ENCODE peak calls at places on chromosomes 2 and 18, in nine cellular contexts. Y is D341Med, H is T-helper 9 cell, A is iris pigment epithelial cell, I is cardiac fibroblast, V is tibial artery, K is heart left ventricle, E is choroid plexus epithelial cell, G is NCI-H1092. J is an unnamed sample.

GRCh38 chr18:10453885-10454772 is at the start of gene APCDD1:
- DNase-seq in E (no peak), A (no peak), I (peak), K (peak), V (peak), Y (peak), G (peak), H (no peak), J (no peak)

GRCh38 chr2:46909771-46910419 is 5.7 kb downstream of the MCFD2 start:
- DNase-seq in G (no peak), A (peak), H (no peak), E (peak), Y (no peak), I (peak), V (no peak), K (peak), J (peak)

GRCh38 chr18:47931707-47932103 is 1.2 kb upstream of the SMAD2 start:
- DNase-seq in A (no peak), I (peak), V (no peak), G (peak), K (peak), Y (peak), E (peak), H (peak), J (peak)

GRCh38 chr2:98709530-98709929 is 21.4 kb downstream of the MGAT4A start:
- DNase-seq in I (peak), H (no peak), V (no peak), Y (no peak), K (no peak), E (no peak), G (no peak), A (no peak), J (no peak)

GRCh38 chr2:240165034-240165433 is 24.6 kb upstream of the OTOS start:
- DNase-seq in K (no peak), G (no peak), I (no peak), A (no peak), V (peak), H (no peak), E (no peak), Y (no peak), J (no peak)

GRCh38 chr18:1053654-1054315 is 149.1 kb downstream of the ADCYAP1 start:
- DNase-seq in H (no peak), K (no peak), E (no peak), A (no peak), G (no peak), V (no peak), Y (no peak), I (no peak), J (no peak)

GRCh38 chr2:143525006-143525405 is 395.8 kb downstream of the ARHGAP15 start:
- DNase-seq in A (no peak), E (peak), G (no peak), V (no peak), Y (no peak), I (peak), H (no peak), K (no peak), J (no peak)

GRCh38 chr2:143717053-143717452 is 587.8 kb downstream of the ARHGAP15 start:
- DNase-seq in H (no peak), V (no peak), G (no peak), I (peak), A (no peak), Y (no peak), K (no peak), E (no peak), J (peak)

GRCh38 chr2:198697218-198697617 is 760.5 kb downstream of the SATB2 start:
- DNase-seq in H (no peak), G (no peak), E (no peak), A (no peak), I (no peak), K (no peak), V (no peak), Y (no peak), J (no peak)

GRCh38 chr2:177625744-177626655 is 233.4 kb downstream of the AGPS start:
- DNase-seq in E (peak), G (no peak), V (no peak), A (peak), I (no peak), K (no peak), H (no peak), Y (no peak), J (peak)

GRCh38 chr2:69720404-69720803 is 21.5 kb upstream of the ANXA4 start:
- DNase-seq in V (no peak), K (no peak), G (no peak), I (peak), Y (no peak), E (peak), H (no peak), A (peak), J (peak)

GRCh38 chr2:237558918-237559645 is 7.3 kb upstream of the PRLH start:
- DNase-seq in G (peak), I (peak), V (no peak), A (peak), H (no peak), Y (no peak), K (peak), E (peak), J (peak)

GRCh38 chr2:45851576-45852304 is 200.3 kb downstream of the PRKCE start:
- DNase-seq in V (no peak), I (peak), G (no peak), Y (no peak), A (peak), K (no peak), H (no peak), E (peak), J (peak)

GRCh38 chr2:161708350-161708974 is 84.2 kb downstream of the SLC4A10 start:
- DNase-seq in V (no peak), A (no peak), E (no peak), H (no peak), K (no peak), I (no peak), Y (no peak), G (no peak), J (peak)

GRCh38 chr2:217988014-217988839 is 14.6 kb downstream of the TNS1 start:
- DNase-seq in A (peak), K (peak), I (peak), E (peak), G (peak), H (peak), V (peak), Y (no peak), J (peak)

GRCh38 chr2:139825726-139826125 is 1045.5 kb upstream of the NXPH2 start:
- DNase-seq in E (no peak), H (no peak), V (no peak), G (no peak), Y (no peak), A (no peak), K (no peak), I (no peak), J (peak)

GRCh38 chr2:31335921-31336570 is 78.5 kb downstream of the XDH start:
- DNase-seq in H (no peak), V (no peak), I (peak), K (no peak), G (no peak), Y (no peak), E (peak), A (peak), J (peak)

GRCh38 chr2:235844561-235844960 is 323.6 kb downstream of the GBX2 start:
- DNase-seq in I (no peak), V (no peak), H (no peak), A (no peak), K (no peak), Y (no peak), G (no peak), E (no peak), J (no peak)

GRCh38 chr2:32902174-32902573 is 44.6 kb upstream of the LTBP1 start:
- DNase-seq in I (no peak), E (no peak), V (no peak), G (no peak), H (no peak), K (no peak), A (no peak), Y (no peak), J (no peak)

GRCh38 chr18:5890606-5891360 is 4.5 kb downstream of the TMEM200C start:
- DNase-seq in E (no peak), A (peak), K (peak), Y (peak), H (no peak), V (peak), G (peak), I (peak), J (no peak)

GRCh38 chr2:222912776-222913175 is 51.9 kb downstream of the ACSL3 start:
- DNase-seq in E (no peak), A (no peak), Y (no peak), K (no peak), V (no peak), I (no peak), G (no peak), H (no peak), J (no peak)

GRCh38 chr2:223901311-223901710 is 43.8 kb downstream of the WDFY1 start:
- DNase-seq in G (no peak), V (no peak), K (no peak), Y (no peak), I (no peak), H (no peak), A (no peak), E (no peak), J (no peak)

GRCh38 chr2:55869637-55870325 is 53.8 kb downstream of the EFEMP1 start:
- DNase-seq in G (no peak), Y (no peak), K (no peak), I (peak), V (no peak), A (peak), E (peak), H (no peak), J (peak)

GRCh38 chr2:126885701-126886121 is 13.0 kb upstream of the TEX51 start:
- DNase-seq in G (no peak), I (peak), K (peak), Y (no peak), A (peak), E (peak), V (peak), H (no peak), J (peak)

GRCh38 chr2:171522804-171523338 is 597 bp downstream of the CYBRD1 start:
- DNase-seq in A (peak), Y (peak), K (peak), I (no peak), E (peak), H (no peak), G (no peak), V (no peak), J (peak)

GRCh38 chr2:109386004-109386695 is 227.6 kb downstream of the SEPTIN10 start:
- DNase-seq in A (no peak), E (peak), I (no peak), Y (no peak), H (no peak), G (no peak), V (peak), K (peak), J (no peak)

GRCh38 chr18:48410095-48410920 is 1.1 kb upstream of the ZBTB7C start:
- DNase-seq in I (peak), H (peak), A (peak), Y (peak), V (peak), G (peak), K (peak), E (peak), J (peak)

GRCh38 chr2:19895535-19895934 is 6.2 kb downstream of the TTC32 start:
- DNase-seq in V (no peak), G (no peak), Y (no peak), I (no peak), K (no peak), H (no peak), A (no peak), E (no peak), J (no peak)

GRCh38 chr18:42365550-42365949 is 410.5 kb downstream of the PIK3C3 start:
- DNase-seq in I (no peak), V (no peak), G (no peak), H (no peak), K (no peak), Y (no peak), A (no peak), E (no peak), J (no peak)

GRCh38 chr2:219049282-219049681 is 8.0 kb upstream of the CFAP65 start:
- DNase-seq in I (no peak), V (peak), A (no peak), G (no peak), Y (no peak), E (no peak), K (no peak), H (no peak), J (no peak)

GRCh38 chr2:171523339-171523931 is 1.2 kb downstream of the CYBRD1 start:
- DNase-seq in E (peak), K (peak), G (no peak), I (peak), H (no peak), V (peak), A (peak), Y (peak), J (peak)

GRCh38 chr18:78725426-78725825 is 254.2 kb upstream of the SALL3 start:
- DNase-seq in V (peak), A (no peak), Y (no peak), G (no peak), I (no peak), E (no peak), K (no peak), H (no peak), J (no peak)

GRCh38 chr2:101125374-101125773 is 25.8 kb downstream of the TBC1D8 start:
- DNase-seq in A (peak), V (no peak), I (peak), Y (no peak), G (no peak), H (no peak), K (no peak), E (peak), J (peak)

GRCh38 chr2:96548558-96549465 is 12.3 kb downstream of the ARID5A start:
- DNase-seq in A (no peak), E (no peak), I (no peak), K (no peak), H (no peak), Y (no peak), V (peak), G (no peak), J (no peak)

GRCh38 chr2:25808006-25808383 is 70.3 kb downstream of the ASXL2 start:
- DNase-seq in G (no peak), I (no peak), E (no peak), Y (no peak), K (no peak), V (no peak), H (no peak), A (peak), J (peak)

J was measured in ELR.